ENCODE peak calls at places on chromosomes 13 and 19, in nine cellular contexts. P is skeletal muscle cell; X is NCI-H187; U is epithelial cell of prostate; W is iris pigment epithelial cell; S is AG10803; M is NB4; H is stimulated activated CD4-positive, alpha-beta T cell treated with anti-CD3 and anti-CD28 coated beads, Interleukin-1b, Interleukin-23, amount 100 ng/mL, for 48 hours; F is cerebellar cortex. N is an unnamed sample.

GRCh38 chr13:87120476-87120875 is 550.7 kb upstream of the SLITRK5 start:
- DNase-seq in P (no peak), X (no peak), U (no peak), W (peak), S (no peak), M (no peak), H (no peak), F (no peak), N (no peak)

GRCh38 chr13:96935971-96936370 is 58.3 kb downstream of the OXGR1 start:
- DNase-seq in P (no peak), X (no peak), U (no peak), W (no peak), S (no peak), M (no peak), H (no peak), F (no peak), N (no peak)

GRCh38 chr13:105410602-105411001 is 1124.9 kb downstream of the EFNB2 start:
- DNase-seq in P (no peak), X (no peak), U (no peak), W (peak), S (peak), M (peak), H (peak), F (peak), N (peak)

GRCh38 chr13:41455725-41456419 is 1.5 kb upstream of the RGCC start:
- DNase-seq in P (no peak), X (no peak), U (no peak), W (peak), S (no peak), M (no peak), H (no peak), F (peak), N (no peak)

GRCh38 chr19:39196320-39196719 is 444 bp upstream of the NCCRP1 start:
- DNase-seq in P (no peak), X (no peak), U (no peak), W (no peak), S (no peak), M (no peak), H (no peak), F (no peak), N (no peak)

GRCh38 chr13:102394158-102395053 is 7.4 kb downstream of the FGF14 start:
- DNase-seq in P (peak), X (peak), U (no peak), W (peak), S (peak), M (no peak), H (peak), F (peak), N (peak)

GRCh38 chr13:20451397-20451796 is 74.3 kb downstream of the CRYL1 start:
- DNase-seq in P (no peak), X (no peak), U (no peak), W (no peak), S (no peak), M (no peak), H (no peak), F (no peak), N (no peak)

GRCh38 chr13:40026741-40027140 is 371.3 kb downstream of the COG6 start:
- DNase-seq in P (no peak), X (no peak), U (no peak), W (no peak), S (no peak), M (no peak), H (peak), F (no peak), N (no peak)

GRCh38 chr19:51514866-51515481 is 13.4 kb upstream of the SIGLEC12 start:
- DNase-seq in P (peak), X (no peak), U (peak), W (peak), S (peak), M (peak), H (peak), F (peak), N (no peak)

GRCh38 chr13:58085819-58086218 is 454.3 kb downstream of the PCDH17 start:
- DNase-seq in P (no peak), X (no peak), U (no peak), W (no peak), S (no peak), M (peak), H (no peak), F (no peak), N (no peak)

GRCh38 chr13:31982540-31982939 is 49.0 kb upstream of the FRY start:
- DNase-seq in P (peak), X (no peak), U (peak), W (peak), S (peak), M (peak), H (no peak), F (peak), N (peak)

GRCh38 chr19:40862785-40863184 is 12.5 kb upstream of the CYP2A6 start:
- DNase-seq in P (peak), X (no peak), U (no peak), W (peak), S (peak), M (peak), H (no peak), F (no peak), N (no peak)

GRCh38 chr19:58557253-58558065 is 952 bp downstream of the UBE2M start:
- DNase-seq in P (no peak), X (no peak), U (no peak), W (no peak), S (no peak), M (peak), H (no peak), F (no peak), N (no peak)

GRCh38 chr13:49347650-49348385 is 96.0 kb downstream of the CAB39L start:
- DNase-seq in P (no peak), X (no peak), U (no peak), W (no peak), S (no peak), M (no peak), H (no peak), F (no peak), N (no peak)

GRCh38 chr13:41835871-41836270 is 125.0 kb downstream of the VWA8 start:
- DNase-seq in P (no peak), X (no peak), U (no peak), W (peak), S (peak), M (no peak), H (no peak), F (no peak), N (no peak)

GRCh38 chr19:55258476-55258827 is 365 bp downstream of the PPP6R1 start:
- DNase-seq in P (no peak), X (no peak), U (no peak), W (peak), S (no peak), M (no peak), H (peak), F (no peak), N (no peak)

GRCh38 chr19:39680593-39680992 is 23.7 kb upstream of the LGALS14 start:
- DNase-seq in P (no peak), X (no peak), U (no peak), W (no peak), S (no peak), M (no peak), H (no peak), F (no peak), N (no peak)

GRCh38 chr13:82356667-82357066 is 1525.6 kb downstream of the SLITRK1 start:
- DNase-seq in P (no peak), X (no peak), U (no peak), W (no peak), S (peak), M (peak), H (no peak), F (no peak), N (no peak)

GRCh38 chr19:18044825-18045304 is 36.9 kb downstream of the ARRDC2 start:
- DNase-seq in P (peak), X (no peak), U (no peak), W (peak), S (peak), M (peak), H (peak), F (no peak), N (peak)

GRCh38 chr19:4955274-4955673 is 13.6 kb upstream of the KDM4B start:
- DNase-seq in P (no peak), X (no peak), U (no peak), W (no peak), S (no peak), M (no peak), H (no peak), F (no peak), N (no peak)

GRCh38 chr19:37975596-37976515 is 68.8 kb downstream of the SIPA1L3 start:
- DNase-seq in P (no peak), X (no peak), U (no peak), W (no peak), S (no peak), M (no peak), H (no peak), F (no peak), N (no peak)

GRCh38 chr19:43471091-43471490 is 5.7 kb upstream of the LYPD3 start:
- DNase-seq in P (no peak), X (no peak), U (peak), W (no peak), S (no peak), M (no peak), H (no peak), F (no peak), N (no peak)

GRCh38 chr13:97468331-97468730 is 34.4 kb downstream of the RAP2A start:
- DNase-seq in P (no peak), X (no peak), U (no peak), W (peak), S (peak), M (no peak), H (no peak), F (no peak), N (no peak)

GRCh38 chr19:16087940-16088339 is 11.6 kb downstream of the TPM4 start:
- DNase-seq in P (no peak), X (no peak), U (no peak), W (no peak), S (no peak), M (no peak), H (no peak), F (no peak), N (no peak)

GRCh38 chr19:53991224-53992113 is at the start of gene CACNG6:
- DNase-seq in P (no peak), X (no peak), U (no peak), W (peak), S (no peak), M (peak), H (no peak), F (no peak), N (no peak)